ENCODE peak calls at places on chromosome 16, in eight cellular contexts. O is CD4-positive, alpha-beta T cell; S is GM23248; A is SK-N-MC; F is naive thymus-derived CD4-positive, alpha-beta T cell; G is tibial nerve; K is esophagus squamous epithelium; B is heart right ventricle. T is an unnamed sample. For H3K9me3, the result is how much of the 10 kb centered on the place peaks cover.

GRCh38 chr16:79509221-79509631 is 91.3 kb downstream of the MAF start:
- DNase-seq in O (no peak), S (no peak), A (no peak), F (no peak), G (peak), K (no peak), B (peak), T (no peak)

GRCh38 chr16:48511071-48511540 is 98.9 kb downstream of the N4BP1 start:
- DNase-seq in O (no peak), S (peak), A (no peak), F (no peak), G (no peak), K (no peak), B (no peak), T (no peak)

GRCh38 chr16:13478991-13479390 is 441.0 kb upstream of the ERCC4 start:
- DNase-seq in O (no peak), S (no peak), A (no peak), F (no peak), G (no peak), K (no peak), B (no peak), T (no peak)

GRCh38 chr16:19014456-19014855 is 30.7 kb downstream of the TMC7 start:
- DNase-seq in O (no peak), S (peak), A (no peak), F (no peak), G (no peak), K (no peak), B (peak), T (no peak)

GRCh38 chr16:81505011-81505660 is 60.5 kb downstream of the CMIP start:
- DNase-seq in O (no peak), S (no peak), A (no peak), F (no peak), G (no peak), K (no peak), B (no peak), T (no peak)

GRCh38 chr16:48533931-48534330 is 76.0 kb downstream of the N4BP1 start:
- DNase-seq in O (no peak), S (no peak), A (no peak), F (no peak), G (no peak), K (no peak), B (no peak), T (no peak)

GRCh38 chr16:83603981-83604570 is 203.7 kb upstream of the HSBP1 start:
- DNase-seq in O (no peak), S (peak), A (no peak), F (no peak), G (no peak), K (no peak), B (no peak), T (no peak)

GRCh38 chr16:56428087-56428486 is 2.7 kb upstream of the AMFR start:
- DNase-seq in O (no peak), S (peak), A (no peak), F (no peak), G (no peak), K (no peak), B (no peak), T (no peak)

GRCh38 chr16:57091990-57092785 is at the start of gene CPNE2:
- DNase-seq in O (peak), S (peak), A (no peak), F (no peak), G (no peak), K (no peak), B (peak), T (no peak)

GRCh38 chr16:80273635-80274538 is 266.9 kb upstream of the DYNLRB2 start:
- DNase-seq in O (no peak), S (peak), A (no peak), F (no peak), G (no peak), K (no peak), B (no peak), T (no peak)

GRCh38 chr16:53626816-53627215 is 76.8 kb downstream of the RPGRIP1L start:
- DNase-seq in O (no peak), S (no peak), A (no peak), F (no peak), G (no peak), K (no peak), B (no peak), T (no peak)

DNA sequence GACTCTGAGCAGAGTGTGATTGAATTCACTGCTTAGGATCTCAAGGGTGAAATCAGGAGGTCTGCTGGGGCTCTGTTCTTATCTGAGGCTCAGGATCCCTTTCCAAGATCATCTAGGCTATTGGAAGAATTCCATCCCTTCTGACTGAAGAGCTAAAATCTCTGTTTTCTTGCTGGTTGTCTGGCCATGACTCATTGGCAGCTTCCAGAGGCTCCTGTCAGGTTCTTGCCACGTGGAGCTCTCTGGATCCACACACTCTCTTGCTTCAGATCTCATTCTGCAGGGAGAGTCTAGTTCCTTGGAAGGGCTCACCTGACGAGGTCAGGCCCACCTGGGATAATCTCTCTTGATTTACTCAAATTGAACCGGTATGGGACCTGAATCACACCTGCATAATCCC is 930.7 kb downstream of the CDH8 start:
- DNase-seq in O (no peak), S (no peak), A (no peak), F (no peak), G (no peak), K (no peak), B (no peak), T (no peak)
- H3K9me3 ChIP-seq in O (under half), S (under half), A (under half), F (under half), G (under half), K (under half), B (under half), T (under half)

GRCh38 chr16:78390828-78391227 is 291.4 kb downstream of the WWOX start:
- DNase-seq in O (no peak), S (no peak), A (no peak), F (no peak), G (no peak), K (no peak), B (no peak), T (no peak)
- H3K9me3 ChIP-seq in O (under half), S (under half), A (under half), F (under half), G (under half), K (under half), B (under half), T (under half)

DNA sequence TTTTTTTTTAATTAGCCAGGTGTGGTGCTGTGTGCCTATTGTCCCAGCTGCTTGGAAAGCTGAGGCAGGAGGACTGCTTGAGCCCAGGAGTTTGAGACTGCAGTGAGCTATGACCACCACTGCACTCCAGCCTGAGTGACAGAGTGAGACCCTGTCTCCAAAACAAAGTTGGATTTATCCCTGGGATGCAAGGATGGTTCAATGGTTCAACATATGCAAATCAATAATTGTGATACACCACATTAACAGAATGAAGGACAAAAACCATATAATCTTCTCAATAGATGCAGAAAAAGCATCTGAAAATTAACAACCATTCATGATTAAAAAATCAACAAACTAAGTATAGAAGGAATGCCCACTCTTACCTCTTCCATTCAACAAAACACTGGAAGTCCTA is 33.5 kb downstream of the CDR2 start:
- DNase-seq in O (no peak), S (no peak), A (no peak), F (no peak), G (no peak), K (no peak), B (no peak), T (no peak)
- H3K9me3 ChIP-seq in O (under half), S (under half), A (under half), F (under half), G (under half), K (under half), B (under half), T (under half)

GRCh38 chr16:62882552-62883221 is 846.4 kb upstream of the CDH8 start:
- DNase-seq in O (no peak), S (no peak), A (no peak), F (no peak), G (no peak), K (no peak), B (no peak), T (no peak)
- H3K9me3 ChIP-seq in O (under half), S (under half), A (under half), F (under half), G (under half), K (under half), B (under half), T (under half)

GRCh38 chr16:1668612-1669319 is 9.3 kb upstream of the JPT2 start:
- DNase-seq in O (no peak), S (no peak), A (no peak), F (no peak), G (no peak), K (no peak), B (no peak), T (no peak)
- H3K9me3 ChIP-seq in O (under half), S (under half), A (under half), F (under half), G (under half), K (under half), B (under half), T (under half)

DNA sequence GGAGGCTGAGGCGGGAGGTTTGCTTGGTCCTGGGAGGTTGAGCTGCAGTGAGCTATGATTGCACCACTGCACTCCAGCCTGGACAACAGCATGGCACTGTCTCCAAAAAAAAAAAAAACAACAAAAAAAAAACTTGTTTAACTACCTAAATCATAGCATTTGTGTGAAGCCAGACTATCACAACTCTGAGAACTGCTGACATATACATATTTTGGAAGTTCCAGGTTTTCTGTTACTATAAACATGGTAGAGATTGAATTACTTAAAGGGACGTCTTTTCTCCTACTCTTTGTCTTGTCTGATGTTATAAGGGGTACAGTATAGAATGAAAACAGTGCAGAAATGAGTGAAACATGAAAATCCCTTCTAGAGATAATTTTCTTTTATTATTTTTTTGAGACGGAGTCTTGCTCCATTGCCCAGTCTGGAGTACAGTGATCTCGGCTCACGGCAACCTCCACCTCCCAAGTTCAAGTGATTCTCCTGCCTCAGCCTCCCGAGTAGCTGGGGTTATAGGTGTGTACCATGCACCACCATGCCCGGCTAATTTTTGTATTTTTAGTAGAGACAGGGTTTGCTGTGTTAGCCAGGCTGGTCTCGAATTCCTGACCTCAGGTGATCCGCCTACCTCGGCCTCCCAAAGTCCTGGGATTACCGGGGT is 18.4 kb downstream of the ABCC1 start:
- DNase-seq in O (no peak), S (no peak), A (no peak), F (no peak), G (no peak), K (no peak), B (no peak), T (no peak)
- H3K9me3 ChIP-seq in O (under half), S (under half), A (under half), F (under half), G (under half), K (under half), B (under half), T (under half)

DNA sequence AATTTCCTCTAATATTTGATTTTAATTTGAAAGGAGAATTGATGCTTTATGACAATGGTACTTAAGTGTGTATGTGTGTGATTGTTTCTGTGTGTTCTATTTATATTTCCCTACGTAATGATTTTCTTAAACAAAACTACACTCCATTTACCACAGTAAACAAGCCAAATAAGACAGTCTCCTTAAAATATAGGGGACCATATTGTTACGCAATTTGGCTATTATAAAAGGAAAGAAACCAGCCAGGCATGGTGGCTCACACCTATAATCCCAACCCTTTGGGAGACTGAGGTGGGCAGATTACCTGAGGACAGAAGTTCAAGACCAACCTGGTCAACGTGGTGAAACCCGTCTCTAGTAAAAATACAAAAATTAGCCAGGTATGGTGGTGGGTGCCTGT is 1134.1 kb downstream of the CDH8 start:
- DNase-seq in O (no peak), S (no peak), A (no peak), F (no peak), G (no peak), K (no peak), B (no peak), T (no peak)
- H3K9me3 ChIP-seq in O (under half), S (under half), A (under half), F (under half), G (under half), K (under half), B (under half), T (under half)

DNA sequence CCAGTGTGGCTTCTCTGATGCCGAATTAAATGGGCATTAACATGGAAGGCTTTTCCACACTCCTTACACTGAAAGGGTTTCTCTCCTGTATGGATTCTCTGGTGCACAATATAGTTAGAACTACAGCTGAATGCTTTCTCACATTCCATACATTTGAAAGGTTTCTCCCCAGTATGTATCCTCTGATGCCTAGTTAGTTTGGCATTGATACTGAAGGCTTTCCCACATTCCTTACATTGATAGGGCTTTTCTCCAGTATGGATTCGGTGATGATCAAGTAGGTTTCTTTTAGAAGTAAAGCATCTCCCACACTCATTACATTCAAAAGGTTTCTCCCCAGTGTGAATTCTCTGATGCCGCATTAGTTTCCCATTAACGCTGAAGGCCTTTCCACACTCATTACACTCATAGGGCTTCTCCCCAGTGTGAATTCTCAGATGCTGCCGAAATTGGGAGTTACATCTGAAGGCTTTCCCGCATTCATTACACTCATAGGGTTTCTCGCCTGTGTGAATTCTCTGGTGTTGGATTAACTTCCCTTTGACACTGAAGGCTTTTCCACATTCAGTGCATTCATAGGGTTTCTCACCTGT is 6.5 kb upstream of the TLE7 start:
- DNase-seq in O (no peak), S (no peak), A (no peak), F (no peak), G (no peak), K (no peak), B (no peak), T (no peak)
- H3K9me3 ChIP-seq in O (half or more), S (under half), A (under half), F (half or more), G (under half), K (half or more), B (half or more), T (under half)

T was measured in T-helper 17 cell.